ENCODE peak calls at places on chromosomes 12 and 14, in seven cellular contexts. R is nephron progenitor cell, E is dorsolateral prefrontal cortex, L is uterus, Q is fibroblast of mammary gland, Z is heart left ventricle, V is OCI-LY7. Y is an unnamed sample.

GRCh38 chr14:21846227-21846885 is 172.7 kb upstream of the OR4E1 start:
- DNase-seq in Q (peak; percentile 7), R (peak; percentile 69), E (peak; percentile 38), L (no peak), V (peak; percentile 46), Z (no peak), Y (peak; percentile 82)

GRCh38 chr14:99215277-99215676 is 56.7 kb downstream of the BCL11B start:
- DNase-seq in Q (peak; percentile 2), Z (no peak), V (no peak), L (no peak), E (peak; percentile 17), R (no peak), Y (no peak)

GRCh38 chr12:11702959-11703358 is 53.5 kb downstream of the ETV6 start:
- DNase-seq in V (no peak), Q (no peak), Z (no peak), L (no peak), R (no peak), E (no peak), Y (peak; percentile 51)

GRCh38 chr14:34450542-34450915 is 11.5 kb downstream of the SPTSSA start:
- DNase-seq in R (no peak), L (no peak), Z (no peak), V (no peak), Q (no peak), E (no peak), Y (no peak)

GRCh38 chr14:21748869-21749303 is 75.3 kb upstream of the OR4E1 start:
- DNase-seq in R (peak; percentile 64), V (peak; percentile 43), Z (no peak), E (peak; percentile 75), L (peak; percentile 20), Q (peak; percentile 46), Y (peak; percentile 81)

GRCh38 chr12:78531831-78532230 is 332.7 kb upstream of the SYT1 start:
- DNase-seq in Z (no peak), E (no peak), L (no peak), V (no peak), Q (no peak), R (no peak), Y (no peak)

GRCh38 chr14:102819176-102819628 is 42.0 kb downstream of the TRAF3 start:
- DNase-seq in R (no peak), Q (no peak), L (no peak), Z (no peak), V (no peak), E (no peak), Y (peak; percentile 86)

GRCh38 chr12:124603143-124603542 is 35.7 kb upstream of the NCOR2 start:
- DNase-seq in V (no peak), Q (no peak), Z (no peak), L (no peak), E (no peak), R (no peak), Y (no peak)

GRCh38 chr12:68106160-68106559 is 53.4 kb downstream of the IFNG start:
- DNase-seq in L (no peak), V (no peak), E (no peak), Q (peak; percentile 15), Z (no peak), R (no peak), Y (no peak)

GRCh38 chr12:65787056-65787855 is 37.0 kb upstream of the HMGA2 start:
- DNase-seq in R (no peak), V (no peak), Q (no peak), L (no peak), E (no peak), Z (peak; percentile 50), Y (no peak)

GRCh38 chr12:26939953-26940352 is 1.7 kb downstream of the FGFR1OP2 start:
- DNase-seq in Q (no peak), V (peak; percentile 16), R (no peak), E (no peak), L (no peak), Z (no peak), Y (no peak)

GRCh38 chr14:68728342-68729106 is 64.3 kb downstream of the ZFP36L1 start:
- DNase-seq in L (no peak), V (no peak), R (no peak), E (no peak), Q (no peak), Z (no peak), Y (no peak)

GRCh38 chr14:103122578-103123127 is 608 bp upstream of the TNFAIP2 start:
- DNase-seq in Q (no peak), L (no peak), V (no peak), E (no peak), Z (peak; percentile 67), R (no peak), Y (no peak)

GRCh38 chr12:98373982-98374381 is 141.4 kb upstream of the TMPO start:
- DNase-seq in Q (peak; percentile 5), R (no peak), L (no peak), E (no peak), V (peak; percentile 25), Z (no peak), Y (no peak)

GRCh38 chr14:40599726-40600125 is 1007.0 kb upstream of the LRFN5 start:
- DNase-seq in R (no peak), V (no peak), Q (peak; percentile 5), E (no peak), Z (no peak), L (no peak), Y (no peak)

GRCh38 chr14:89550761-89551283 is 133.8 kb upstream of the FOXN3 start:
- DNase-seq in L (no peak), E (no peak), Q (no peak), R (no peak), V (no peak), Z (no peak), Y (no peak)

GRCh38 chr14:103626150-103626850 is 2.7 kb upstream of the KLC1 start:
- DNase-seq in R (no peak), V (peak; percentile 82), L (no peak), Z (no peak), Q (no peak), E (no peak), Y (peak; percentile 22)

GRCh38 chr12:81811066-81811777 is 52.1 kb upstream of the PPFIA2 start:
- DNase-seq in Z (no peak), R (no peak), E (no peak), Q (peak; percentile 91), L (no peak), V (no peak), Y (no peak)

GRCh38 chr14:26577711-26578110 is 20.1 kb downstream of the NOVA1 start:
- DNase-seq in V (no peak), E (no peak), R (no peak), Q (peak; percentile 53), Z (no peak), L (no peak), Y (no peak)

GRCh38 chr12:4160314-4161040 is 113.1 kb upstream of the CCND2 start:
- DNase-seq in V (no peak), Q (no peak), Z (no peak), L (no peak), R (no peak), E (no peak), Y (peak; percentile 22)

GRCh38 chr12:48143898-48144297 is 13.4 kb downstream of the ASB8 start:
- DNase-seq in R (no peak), L (no peak), Z (no peak), E (no peak), Q (no peak), V (no peak), Y (no peak)

GRCh38 chr12:129067482-129067881 is 214.2 kb downstream of the GLT1D1 start:
- DNase-seq in V (no peak), Q (no peak), E (no peak), Z (peak; percentile 34), L (no peak), R (peak; percentile 31), Y (no peak)
- TF ChIP-seq CTCF in V (peak; percentile 24), Q (no peak), E (no peak), Z (no peak), L (no peak), R (no peak), Y (no peak)

GRCh38 chr14:106491851-106492250 is 965.5 kb downstream of the TMEM121 start:
- DNase-seq in V (peak; percentile 43), R (peak; percentile 2), Q (no peak), L (no peak), Z (no peak), E (no peak), Y (peak; percentile 60)
- TF ChIP-seq CTCF in V (peak; percentile 65), R (no peak), Q (peak; percentile 24), L (no peak), Z (no peak), E (no peak), Y (peak; percentile 58)

GRCh38 chr12:23473071-23473470 is 476.4 kb downstream of the SOX5 start:
- DNase-seq in V (no peak), R (no peak), E (no peak), Z (no peak), L (no peak), Q (no peak), Y (no peak)

GRCh38 chr12:23474438-23475000 is 475.0 kb downstream of the SOX5 start:
- DNase-seq in Z (no peak), V (no peak), Q (no peak), R (no peak), E (no peak), L (no peak), Y (no peak)

DNA sequence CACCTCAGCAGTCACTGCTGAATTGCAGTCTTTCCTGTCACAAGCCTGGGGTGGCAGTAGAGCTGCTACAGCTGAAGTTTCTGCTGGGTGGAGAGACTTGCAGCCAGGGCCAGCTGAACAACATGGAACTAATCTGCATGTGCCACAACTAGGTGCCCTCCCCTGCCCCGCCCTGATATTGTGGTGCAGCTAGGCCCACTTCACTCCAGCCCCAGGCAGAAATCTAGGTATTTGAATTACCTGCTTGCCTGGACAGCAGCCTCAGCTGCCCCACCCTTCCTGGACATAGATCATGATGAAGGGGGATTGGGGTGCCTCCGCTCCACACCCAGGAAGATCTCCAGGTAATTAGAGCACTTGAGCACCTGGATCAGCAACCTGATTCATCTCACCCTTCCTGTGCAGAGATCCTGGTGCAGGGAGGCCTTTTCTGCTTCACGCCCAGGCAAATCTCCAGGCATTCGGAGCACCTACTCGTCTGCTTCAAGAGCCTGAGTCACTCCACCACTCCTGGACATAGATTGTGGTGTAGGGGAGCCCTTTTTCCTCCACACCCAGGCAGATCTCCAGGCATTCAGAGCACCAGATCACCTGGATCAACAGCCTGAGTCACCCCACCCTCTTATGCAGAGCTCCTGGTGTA is 477.0 kb downstream of the SOX5 start:
- DNase-seq in Q (no peak), R (no peak), L (no peak), E (no peak), V (no peak), Z (no peak), Y (no peak)
- TF ChIP-seq CTCF in Q (no peak), R (no peak), L (no peak), E (no peak), V (no peak), Z (no peak), Y (no peak)

GRCh38 chr14:23482814-23483128 is 13.3 kb downstream of the NGDN start:
- DNase-seq in V (no peak), Q (no peak), R (no peak), E (no peak), L (no peak), Z (no peak), Y (no peak)

GRCh38 chr14:23481362-23481970 is 12.0 kb downstream of the NGDN start:
- DNase-seq in Z (no peak), L (no peak), Q (peak; percentile 27), V (no peak), R (peak; percentile 52), E (no peak), Y (no peak)

GRCh38 chr14:23485311-23485710 is 15.8 kb downstream of the NGDN start:
- DNase-seq in R (no peak), Q (no peak), L (no peak), V (no peak), Z (no peak), E (no peak), Y (no peak)

GRCh38 chr14:23481992-23482813 is 12.7 kb downstream of the NGDN start:
- DNase-seq in V (no peak), Q (no peak), R (no peak), L (no peak), E (no peak), Z (no peak), Y (no peak)

GRCh38 chr14:23483216-23483854 is 13.8 kb downstream of the NGDN start:
- DNase-seq in Q (peak; percentile 11), R (peak; percentile 63), Z (no peak), E (peak; percentile 87), V (peak; percentile 48), L (no peak), Y (peak; percentile 23)
- TF ChIP-seq CTCF in Q (peak; percentile 44), R (peak; percentile 75), Z (no peak), E (peak; percentile 88), V (peak; percentile 80), L (no peak), Y (peak; percentile 44)

Y was measured in activated CD8-positive, alpha-beta T cell treated with anti-CD3 and anti-CD28 coated beads for 36 hours.